ENCODE peak calls at places on chromosome 17, in seven cellular contexts. J is sigmoid colon; Y is OCI-LY7; X is tibial artery; Q is CD8-positive, alpha-beta T cell; V is brain microvascular endothelial cell; E is BE2C. C is an unnamed sample. For H3K36me3, the result is how much of the 10 kb centered on the place peaks cover.

GRCh38 chr17:75457047-75457654 is 716 bp downstream of the TMEM94 start:
- DNase-seq in J (no peak), Y (peak), X (no peak), Q (no peak), V (no peak), E (peak), C (no peak)

GRCh38 chr17:18143044-18143936 is 34.7 kb downstream of the MYO15A start:
- DNase-seq in J (no peak), Y (peak), X (no peak), Q (no peak), V (no peak), E (peak), C (no peak)

GRCh38 chr17:55086635-55087058 is 118.1 kb downstream of the STXBP4 start:
- DNase-seq in J (no peak), Y (no peak), X (no peak), Q (no peak), V (peak), E (no peak), C (peak)

GRCh38 chr17:77571141-77571540 is 387.4 kb upstream of the TNRC6C start:
- DNase-seq in J (no peak), Y (no peak), X (no peak), Q (no peak), V (no peak), E (no peak), C (no peak)

GRCh38 chr17:9125722-9126121 is 104.4 kb downstream of the NTN1 start:
- DNase-seq in J (no peak), Y (no peak), X (no peak), Q (no peak), V (no peak), E (no peak), C (no peak)

GRCh38 chr17:82127704-82128103 is 29.7 kb upstream of the FASN start:
- DNase-seq in J (no peak), Y (no peak), X (no peak), Q (peak), V (no peak), E (no peak), C (no peak)

GRCh38 chr17:67476787-67477335 is 99.8 kb downstream of the PITPNC1 start:
- DNase-seq in J (no peak), Y (no peak), X (no peak), Q (no peak), V (no peak), E (no peak), C (no peak)

GRCh38 chr17:30482555-30482954 is 5.3 kb downstream of the GOSR1 start:
- DNase-seq in J (no peak), Y (no peak), X (no peak), Q (no peak), V (no peak), E (no peak), C (no peak)

GRCh38 chr17:73562896-73563295 is 81.3 kb downstream of the SDK2 start:
- DNase-seq in J (no peak), Y (no peak), X (no peak), Q (no peak), V (no peak), E (no peak), C (no peak)

GRCh38 chr17:45172541-45173286 is 11.0 kb downstream of the HEXIM2 start:
- DNase-seq in J (peak), Y (peak), X (peak), Q (no peak), V (peak), E (no peak), C (peak)
- TF ChIP-seq CTCF in J (no peak), Y (no peak), X (no peak), Q (no peak), V (peak), E (no peak), C (peak)

GRCh38 chr17:61395983-61396585 is 3.6 kb upstream of the TBX2 start:
- DNase-seq in J (no peak), Y (no peak), X (no peak), Q (no peak), V (no peak), E (no peak), C (no peak)

GRCh38 chr17:61398721-61399130 is 917 bp upstream of the TBX2 start:
- DNase-seq in J (no peak), Y (no peak), X (no peak), Q (no peak), V (no peak), E (no peak), C (no peak)

GRCh38 chr17:61396586-61397085 is 3.0 kb upstream of the TBX2 start:
- DNase-seq in J (no peak), Y (no peak), X (no peak), Q (no peak), V (no peak), E (no peak), C (no peak)

GRCh38 chr17:61395409-61395982 is 4.1 kb upstream of the TBX2 start:
- DNase-seq in J (no peak), Y (no peak), X (no peak), Q (no peak), V (no peak), E (no peak), C (no peak)

GRCh38 chr17:61397086-61397842 is 2.4 kb upstream of the TBX2 start:
- DNase-seq in J (no peak), Y (no peak), X (no peak), Q (no peak), V (no peak), E (peak), C (no peak)
- H3K4me3 ChIP-seq in J (peak), Y (no peak), X (peak), Q (no peak), V (peak), E (peak), C (no peak)

GRCh38 chr17:57999010-57999495 is 8.0 kb downstream of the SRSF1 start:
- DNase-seq in J (no peak), Y (no peak), X (no peak), Q (no peak), V (no peak), E (no peak), C (no peak)

GRCh38 chr17:57997085-57997809 is 9.2 kb upstream of the VEZF1 start:
- DNase-seq in J (no peak), Y (no peak), X (no peak), Q (no peak), V (no peak), E (no peak), C (no peak)

GRCh38 chr17:58001461-58002124 is 5.5 kb downstream of the SRSF1 start:
- DNase-seq in J (no peak), Y (no peak), X (no peak), Q (no peak), V (no peak), E (no peak), C (no peak)

GRCh38 chr17:57998234-57998746 is 8.8 kb downstream of the SRSF1 start:
- DNase-seq in J (no peak), Y (no peak), X (no peak), Q (no peak), V (no peak), E (no peak), C (no peak)

GRCh38 chr17:57999496-58000017 is 7.5 kb downstream of the SRSF1 start:
- DNase-seq in J (no peak), Y (peak), X (no peak), Q (no peak), V (peak), E (no peak), C (no peak)
- H3K36me3 ChIP-seq in J (under half), Y (half or more), X (under half), Q (under half), V (under half), E (half or more), C (under half)

DNA sequence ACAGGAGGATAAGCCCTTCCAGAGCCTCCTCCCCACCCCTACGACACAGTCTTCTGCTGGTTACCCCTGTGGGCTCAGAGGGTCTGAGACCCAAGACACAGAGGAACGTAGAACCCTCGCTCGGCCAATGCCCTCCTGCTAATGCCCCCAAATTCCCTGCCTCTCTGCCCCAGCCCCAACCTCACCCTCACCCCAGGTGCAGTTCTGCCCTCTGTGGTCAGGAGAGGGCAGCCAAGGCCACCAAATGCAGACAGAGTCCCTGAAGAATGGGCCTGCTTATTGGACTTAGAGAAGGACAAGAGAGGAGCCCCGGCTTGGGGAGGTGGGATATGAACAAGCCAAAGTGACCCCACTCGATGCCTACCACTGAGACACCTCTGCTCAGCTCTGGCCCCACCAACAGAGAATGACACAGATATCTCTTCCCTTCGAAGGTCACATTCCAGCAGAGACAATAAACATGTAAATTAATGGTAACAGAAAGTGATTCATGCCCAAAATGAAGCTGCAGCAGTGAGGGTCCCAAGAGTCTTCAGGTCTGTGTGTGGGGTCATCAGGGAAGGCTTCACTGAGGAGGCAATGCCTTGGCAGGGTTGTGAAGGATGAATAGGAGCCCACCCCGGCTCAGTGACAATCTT is 80.9 kb upstream of the CCL1 start:
- DNase-seq in J (no peak), Y (peak), X (no peak), Q (no peak), V (no peak), E (peak), C (no peak)
- TF ChIP-seq CTCF in J (no peak), Y (peak), X (no peak), Q (no peak), V (no peak), E (peak), C (no peak)

GRCh38 chr17:4718276-4718675 is 7.8 kb downstream of the ARRB2 start:
- DNase-seq in J (no peak), Y (no peak), X (no peak), Q (no peak), V (no peak), E (no peak), C (no peak)
- H3K4me3 ChIP-seq in J (no peak), Y (no peak), X (no peak), Q (no peak), V (no peak), E (no peak), C (no peak)

DNA sequence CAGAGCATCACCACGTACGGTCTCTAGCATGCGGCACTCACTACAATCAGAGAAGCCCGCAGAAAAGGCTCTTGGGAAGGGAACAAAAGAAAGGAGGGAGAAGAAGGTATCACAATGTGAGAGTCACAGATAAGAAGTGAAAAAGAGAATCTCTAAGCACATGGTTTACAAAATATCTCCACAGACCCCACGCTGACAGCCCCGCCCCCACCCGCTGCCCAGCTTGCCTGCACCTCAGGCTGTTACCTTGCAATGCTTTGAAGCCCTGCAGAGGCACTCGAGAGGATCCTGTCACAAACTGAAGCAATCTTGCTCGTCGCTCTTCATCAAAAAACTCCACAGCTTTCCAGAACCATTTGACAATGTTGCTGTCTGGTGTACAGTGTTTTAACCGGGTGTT is 40.6 kb downstream of the CEP95 start:
- DNase-seq in J (no peak), Y (no peak), X (no peak), Q (no peak), V (no peak), E (no peak), C (no peak)
- H3K36me3 ChIP-seq in J (under half), Y (under half), X (half or more), Q (under half), V (half or more), E (under half), C (under half)

GRCh38 chr17:79834575-79835469 is 4.4 kb downstream of the CBX4 start:
- DNase-seq in J (no peak), Y (peak), X (no peak), Q (no peak), V (no peak), E (no peak), C (no peak)
- TF ChIP-seq CTCF in J (peak), Y (peak), X (peak), Q (peak), V (peak), E (peak), C (peak)

GRCh38 chr17:81002013-81002384 is 10.4 kb downstream of the CHMP6 start:
- DNase-seq in J (no peak), Y (no peak), X (no peak), Q (no peak), V (no peak), E (no peak), C (no peak)

GRCh38 chr17:81002409-81003361 is 11.0 kb downstream of the CHMP6 start:
- DNase-seq in J (peak), Y (no peak), X (peak), Q (no peak), V (no peak), E (peak), C (no peak)

GRCh38 chr17:81000631-81001357 is 9.2 kb downstream of the CHMP6 start:
- DNase-seq in J (no peak), Y (no peak), X (no peak), Q (no peak), V (no peak), E (no peak), C (no peak)

GRCh38 chr17:81004336-81005015 is 12.8 kb downstream of the CHMP6 start:
- DNase-seq in J (no peak), Y (no peak), X (no peak), Q (no peak), V (no peak), E (no peak), C (no peak)

GRCh38 chr17:81003711-81004335 is 12.2 kb downstream of the CHMP6 start:
- DNase-seq in J (no peak), Y (no peak), X (no peak), Q (no peak), V (no peak), E (no peak), C (no peak)
- H3K4me3 ChIP-seq in J (peak), Y (no peak), X (peak), Q (peak), V (no peak), E (no peak), C (no peak)

DNA sequence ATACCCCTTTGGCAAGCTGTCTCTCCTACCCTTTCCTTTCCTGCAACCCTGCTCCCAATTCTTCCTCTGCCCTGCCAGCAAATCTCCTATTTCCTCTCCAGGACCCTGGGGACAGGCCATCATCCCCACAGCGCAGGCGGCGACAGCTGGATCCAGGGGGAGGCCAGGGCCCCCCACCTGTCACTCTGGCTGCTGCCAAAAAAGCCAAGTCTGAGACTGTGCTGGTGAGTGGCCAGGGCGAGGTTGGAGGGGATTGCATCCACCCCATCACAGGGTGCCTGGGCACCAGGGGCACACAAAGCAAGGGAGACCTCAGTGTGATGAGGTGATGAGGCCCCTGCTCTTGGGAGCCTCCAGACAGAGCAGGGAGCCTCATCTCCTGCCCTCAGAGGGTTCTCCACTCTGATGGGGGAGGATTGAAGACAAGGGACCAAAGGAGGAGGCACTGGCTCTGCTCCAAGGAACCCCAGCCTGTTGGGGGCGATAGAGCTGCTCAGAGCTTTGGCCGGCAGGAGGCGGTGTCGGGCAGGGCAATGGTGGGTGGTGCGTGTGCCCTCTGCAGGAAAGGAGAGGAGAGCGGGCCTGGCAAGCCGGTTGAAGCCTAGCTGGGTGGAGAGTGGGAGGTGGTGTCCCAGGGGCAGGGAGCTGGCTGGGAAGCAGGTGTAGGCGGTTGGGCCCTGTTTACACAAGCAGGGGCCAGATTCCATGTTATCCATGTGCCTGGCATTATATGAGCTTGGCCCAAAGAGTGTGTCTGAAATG is 15.6 kb upstream of the PDK2 start:
- DNase-seq in J (no peak), Y (peak), X (no peak), Q (no peak), V (no peak), E (peak), C (no peak)
- H3K36me3 ChIP-seq in J (under half), Y (under half), X (half or more), Q (under half), V (half or more), E (under half), C (under half)

GRCh38 chr17:3959295-3959899 is 4.8 kb downstream of the ATP2A3 start:
- DNase-seq in J (no peak), Y (no peak), X (no peak), Q (no peak), V (peak), E (no peak), C (no peak)

GRCh38 chr17:3957735-3958134 is 6.5 kb downstream of the ATP2A3 start:
- DNase-seq in J (no peak), Y (no peak), X (no peak), Q (no peak), V (no peak), E (no peak), C (no peak)

GRCh38 chr17:3956983-3957382 is 7.3 kb downstream of the ATP2A3 start:
- DNase-seq in J (no peak), Y (no peak), X (no peak), Q (no peak), V (no peak), E (no peak), C (no peak)

GRCh38 chr17:3956558-3956957 is 7.7 kb downstream of the ATP2A3 start:
- DNase-seq in J (no peak), Y (peak), X (no peak), Q (no peak), V (no peak), E (no peak), C (no peak)

GRCh38 chr17:3958200-3958599 is 6.0 kb downstream of the ATP2A3 start:
- DNase-seq in J (no peak), Y (no peak), X (no peak), Q (no peak), V (no peak), E (no peak), C (no peak)
- TF ChIP-seq CTCF in J (no peak), Y (no peak), X (no peak), Q (no peak), V (no peak), E (no peak), C (no peak)

C was measured in kidney epithelial cell.